ENCODE peak calls at places on chromosomes 12 and 14, in eight cellular contexts. K is effector memory CD8-positive, alpha-beta T cell; H is HEK293T; T is heart right ventricle; E is HT1080; R is NCI-H1092; B is sciatic nerve; C is A549. G is an unnamed sample.

GRCh38 chr14:67602995-67603545 is 3.0 kb upstream of the PIGH start:
- DNase-seq in K (no peak), H (no peak), T (no peak), E (no peak), R (no peak), B (no peak), C (no peak), G (no peak)

GRCh38 chr14:33949051-33950037 is 1.5 kb downstream of the EGLN3 start:
- DNase-seq in K (no peak), H (no peak), T (no peak), E (no peak), R (no peak), B (no peak), C (no peak), G (no peak)

GRCh38 chr14:30607156-30607780 is 14.9 kb upstream of the SCFD1 start:
- DNase-seq in K (no peak), H (no peak), T (no peak), E (peak; percentile 32), R (no peak), B (no peak), C (no peak), G (no peak)

GRCh38 chr14:90625445-90625844 is 190.8 kb downstream of the TTC7B start:
- DNase-seq in K (no peak), H (no peak), T (no peak), E (no peak), R (no peak), B (no peak), C (no peak), G (no peak)

GRCh38 chr12:50728841-50729240 is 35.1 kb upstream of the ATF1 start:
- DNase-seq in K (no peak), H (no peak), T (no peak), E (no peak), R (no peak), B (no peak), C (no peak), G (no peak)

GRCh38 chr12:72271741-72272661 is at the start of gene TRHDE:
- DNase-seq in K (no peak), H (peak; percentile 67), T (peak; percentile 23), E (no peak), R (no peak), B (peak; percentile 60), C (no peak), G (peak; percentile 74)

GRCh38 chr12:70317781-70318180 is 48.3 kb upstream of the KCNMB4 start:
- DNase-seq in K (no peak), H (no peak), T (no peak), E (no peak), R (no peak), B (no peak), C (no peak), G (no peak)

GRCh38 chr12:53145383-53145782 is 35.1 kb upstream of the ZNF740 start:
- DNase-seq in K (no peak), H (no peak), T (no peak), E (no peak), R (no peak), B (no peak), C (no peak), G (no peak)

GRCh38 chr12:111807232-111807631 is 34.8 kb upstream of the MAPKAPK5 start:
- DNase-seq in K (no peak), H (no peak), T (no peak), E (no peak), R (no peak), B (peak; percentile 12), C (no peak), G (no peak)

GRCh38 chr14:84197704-84198103 is 1332.2 kb upstream of the FLRT2 start:
- DNase-seq in K (no peak), H (no peak), T (no peak), E (no peak), R (no peak), B (no peak), C (no peak), G (no peak)

GRCh38 chr14:61524211-61524806 is 171.0 kb upstream of the HIF1A start:
- DNase-seq in K (no peak), H (no peak), T (no peak), E (peak; percentile 90), R (no peak), B (no peak), C (no peak), G (no peak)

GRCh38 chr14:100498068-100498467 is 89.1 kb downstream of the BEGAIN start:
- DNase-seq in K (no peak), H (no peak), T (no peak), E (no peak), R (no peak), B (no peak), C (no peak), G (no peak)

GRCh38 chr14:37903561-37904191 is 304.0 kb upstream of the SSTR1 start:
- DNase-seq in K (no peak), H (peak; percentile 40), T (no peak), E (peak; percentile 17), R (peak; percentile 61), B (no peak), C (peak; percentile 13), G (no peak)

GRCh38 chr12:23361971-23362370 is 587.5 kb downstream of the SOX5 start:
- DNase-seq in K (no peak), H (peak; percentile 10), T (no peak), E (no peak), R (no peak), B (no peak), C (no peak), G (no peak)

GRCh38 chr12:48033451-48033850 is 29.2 kb upstream of the COL2A1 start:
- DNase-seq in K (no peak), H (no peak), T (no peak), E (no peak), R (no peak), B (no peak), C (no peak), G (no peak)

GRCh38 chr14:99754141-99755067 is 38.8 kb upstream of the EML1 start:
- DNase-seq in K (no peak), H (no peak), T (no peak), E (no peak), R (no peak), B (no peak), C (no peak), G (peak; percentile 73)

GRCh38 chr14:69153848-69154208 is 909 bp upstream of the DCAF5 start:
- DNase-seq in K (no peak), H (no peak), T (no peak), E (no peak), R (peak; percentile 45), B (no peak), C (no peak), G (peak; percentile 77)

GRCh38 chr14:58428011-58428807 is 690 bp downstream of the KIAA0586 start:
- DNase-seq in K (no peak), H (peak; percentile 38), T (no peak), E (peak; percentile 44), R (peak; percentile 21), B (no peak), C (peak; percentile 43), G (no peak)

GRCh38 chr12:82862876-82863649 is 176.4 kb downstream of the TMTC2 start:
- DNase-seq in K (no peak), H (no peak), T (no peak), E (no peak), R (no peak), B (no peak), C (no peak), G (no peak)

GRCh38 chr12:68971404-68971803 is 38.4 kb upstream of the CPM start:
- DNase-seq in K (no peak), H (no peak), T (no peak), E (peak; percentile 77), R (no peak), B (no peak), C (peak; percentile 10), G (no peak)

GRCh38 chr12:26704684-26705475 is 128.1 kb downstream of the ITPR2 start:
- DNase-seq in K (no peak), H (no peak), T (no peak), E (no peak), R (no peak), B (no peak), C (no peak), G (no peak)